ENCODE peak calls at places on chromosomes 4 and X, in seven cellular contexts. A is GDM1, X is NCI-H2081 treated with DMSO at 0.1 percent for 48 hours, G is mammary epithelial cell, Q is COR-L47, U is ACHN, Y is lower lobe of right lung. O is an unnamed sample.
A peak's percentile ranks its signal among the peaks of the same experiment; 100 is the strongest.

GRCh38 chr4:23967281-23967680 is 77.4 kb upstream of the PPARGC1A start:
- DNase-seq in A (no peak), X (no peak), G (no peak), Q (no peak), U (no peak), Y (no peak), O (no peak)

GRCh38 chrX:68822641-68823410 is 6.0 kb upstream of the EFNB1 start:
- DNase-seq in A (no peak), X (no peak), G (no peak), Q (peak; percentile 27), U (peak; percentile 20), Y (no peak), O (no peak)

GRCh38 chr4:55948726-55949479 is at the start of gene CEP135:
- DNase-seq in A (peak; percentile 94), X (peak; percentile 64), G (peak; percentile 93), Q (peak; percentile 94), U (peak; percentile 92), Y (peak; percentile 97), O (peak; percentile 99)

GRCh38 chr4:82500106-82500738 is 61.6 kb downstream of the TMEM150C start:
- DNase-seq in A (no peak), X (peak; percentile 68), G (no peak), Q (no peak), U (no peak), Y (no peak), O (no peak)

GRCh38 chr4:74501579-74501978 is 56.6 kb downstream of the AREG start:
- DNase-seq in A (no peak), X (no peak), G (peak; percentile 81), Q (no peak), U (peak; percentile 43), Y (no peak), O (no peak)

GRCh38 chrX:39985551-39985950 is 112.2 kb downstream of the BCOR start:
- DNase-seq in A (no peak), X (no peak), G (no peak), Q (no peak), U (no peak), Y (no peak), O (no peak)

GRCh38 chr4:52555356-52555716 is 103.8 kb downstream of the USP46 start:
- DNase-seq in A (no peak), X (no peak), G (no peak), Q (no peak), U (no peak), Y (no peak), O (no peak)

GRCh38 chrX:132480581-132481203 is 8.1 kb downstream of the MBNL3 start:
- DNase-seq in A (peak; percentile 29), X (peak; percentile 68), G (peak; percentile 20), Q (peak; percentile 58), U (peak; percentile 26), Y (peak; percentile 50), O (peak; percentile 50)

GRCh38 chrX:19886888-19887531 is 390 bp downstream of the SH3KBP1 start:
- DNase-seq in A (no peak), X (no peak), G (no peak), Q (no peak), U (peak; percentile 15), Y (peak; percentile 51), O (peak; percentile 66)

GRCh38 chr4:119493419-119493818 is 135.2 kb downstream of the PDE5A start:
- DNase-seq in A (no peak), X (no peak), G (peak; percentile 9), Q (no peak), U (peak; percentile 33), Y (no peak), O (no peak)

GRCh38 chr4:7506572-7506971 is 71.8 kb upstream of the PSAPL1 start:
- DNase-seq in A (no peak), X (no peak), G (no peak), Q (no peak), U (no peak), Y (no peak), O (no peak)

GRCh38 chr4:82372874-82373815 is 646 bp downstream of the HNRNPD start:
- DNase-seq in A (peak; percentile 77), X (no peak), G (peak; percentile 79), Q (peak; percentile 79), U (peak; percentile 77), Y (peak; percentile 80), O (peak; percentile 86)

GRCh38 chrX:151702021-151702714 is 6.9 kb downstream of the PRRG3 start:
- DNase-seq in A (no peak), X (no peak), G (no peak), Q (no peak), U (no peak), Y (no peak), O (no peak)

GRCh38 chrX:16143968-16144367 is 20.6 kb downstream of the GRPR start:
- DNase-seq in A (no peak), X (no peak), G (no peak), Q (no peak), U (no peak), Y (no peak), O (no peak)

GRCh38 chr4:2141022-2141761 is 82.1 kb downstream of the NAT8L start:
- DNase-seq in A (no peak), X (no peak), G (no peak), Q (no peak), U (no peak), Y (no peak), O (no peak)

GRCh38 chrX:100615015-100615414 is 21.6 kb downstream of the TSPAN6 start:
- DNase-seq in A (no peak), X (peak; percentile 9), G (peak; percentile 50), Q (peak; percentile 1), U (peak; percentile 66), Y (no peak), O (no peak)

GRCh38 chr4:165288226-165288625 is 39.2 kb upstream of the MSMO1 start:
- DNase-seq in A (no peak), X (no peak), G (no peak), Q (no peak), U (no peak), Y (no peak), O (no peak)

GRCh38 chr4:144754562-144755410 is 108.8 kb downstream of the HHIP start:
- DNase-seq in A (no peak), X (no peak), G (peak; percentile 43), Q (no peak), U (peak; percentile 25), Y (no peak), O (no peak)

GRCh38 chr4:153064571-153064970 is 128.4 kb downstream of the FHDC1 start:
- DNase-seq in A (no peak), X (no peak), G (no peak), Q (no peak), U (no peak), Y (no peak), O (no peak)

GRCh38 chr4:39304651-39305050 is 61.5 kb downstream of the RFC1 start:
- DNase-seq in A (no peak), X (no peak), G (no peak), Q (no peak), U (no peak), Y (no peak), O (no peak)

GRCh38 chr4:2296621-2297601 is 35.0 kb upstream of the MXD4 start:
- DNase-seq in A (no peak), X (no peak), G (no peak), Q (peak; percentile 30), U (no peak), Y (no peak), O (peak; percentile 51)

GRCh38 chrX:30620980-30621716 is 32.1 kb upstream of the GK start:
- DNase-seq in A (peak; percentile 15), X (no peak), G (peak; percentile 76), Q (no peak), U (peak; percentile 30), Y (no peak), O (no peak)

GRCh38 chrX:109714340-109714958 is 18.6 kb downstream of the ACSL4 start:
- DNase-seq in A (no peak), X (no peak), G (peak; percentile 75), Q (no peak), U (peak; percentile 60), Y (no peak), O (no peak)

GRCh38 chrX:16671005-16671404 is 21.0 kb downstream of the S100G start:
- DNase-seq in A (peak; percentile 26), X (no peak), G (peak; percentile 25), Q (no peak), U (peak; percentile 25), Y (no peak), O (no peak)

GRCh38 chrX:110180176-110180927 is 137.5 kb downstream of the AMMECR1 start:
- DNase-seq in A (no peak), X (no peak), G (peak; percentile 66), Q (no peak), U (peak; percentile 40), Y (no peak), O (no peak)

GRCh38 chr4:76758290-76758882 is 139.6 kb downstream of the SOWAHB start:
- DNase-seq in A (no peak), X (no peak), G (peak; percentile 55), Q (peak; percentile 61), U (peak; percentile 64), Y (no peak), O (no peak)

GRCh38 chrX:49627030-49627777 is 28.4 kb downstream of the GAGE1 start:
- DNase-seq in A (no peak), X (no peak), G (peak; percentile 1), Q (no peak), U (peak; percentile 2), Y (no peak), O (no peak)

GRCh38 chr4:176845636-176846035 is 52.9 kb upstream of the VEGFC start:
- DNase-seq in A (no peak), X (no peak), G (peak; percentile 83), Q (no peak), U (no peak), Y (no peak), O (no peak)

GRCh38 chr4:124212835-124213640 is 499.5 kb downstream of the ANKRD50 start:
- DNase-seq in A (no peak), X (no peak), G (no peak), Q (no peak), U (no peak), Y (no peak), O (no peak)

GRCh38 chrX:460116-460515 is 73.4 kb upstream of the PPP2R3B start:
- DNase-seq in A (no peak), X (no peak), G (no peak), Q (no peak), U (no peak), Y (no peak), O (no peak)

O was measured in upper lobe of right lung.